ENCODE peak calls at places on chromosomes 6 and 20, in five cellular contexts. K is mucosa of descending colon; D is heart right ventricle; G is fibroblast of lung; T is CD8-positive, alpha-beta T cell. Q is an unnamed sample.

GRCh38 chr6:3876866-3877265 is 27.7 kb downstream of the FAM50B start:
- DNase-seq in T (no peak), D (no peak), G (no peak), K (no peak), Q (no peak)

GRCh38 chr20:45969712-45970634 is 2.0 kb downstream of the ZNF335 start:
- DNase-seq in K (no peak), D (no peak), T (no peak), G (peak; percentile 56), Q (peak; percentile 36)

GRCh38 chr6:169959129-169960002 is 207.9 kb downstream of the ERMARD start:
- DNase-seq in G (no peak), D (peak; percentile 14), K (peak; percentile 45), T (peak; percentile 42), Q (peak; percentile 71)

GRCh38 chr6:36443951-36444428 is 1.2 kb downstream of the KCTD20 start:
- DNase-seq in D (no peak), K (no peak), G (no peak), T (no peak), Q (no peak)

GRCh38 chr6:33927112-33927511 is 123.3 kb upstream of the MLN start:
- DNase-seq in G (no peak), T (no peak), D (no peak), K (no peak), Q (no peak)

GRCh38 chr20:15842872-15843271 is 730.4 kb downstream of the KIF16B start:
- DNase-seq in G (no peak), T (no peak), D (no peak), K (no peak), Q (no peak)

GRCh38 chr20:41221614-41222218 is 84.4 kb downstream of the PLCG1 start:
- DNase-seq in T (no peak), G (peak; percentile 11), D (no peak), K (no peak), Q (no peak)

GRCh38 chr6:19731286-19731685 is 105.9 kb upstream of the ID4 start:
- DNase-seq in T (no peak), K (no peak), G (peak; percentile 97), D (no peak), Q (no peak)

GRCh38 chr6:168480481-168480880 is 39.5 kb downstream of the SMOC2 start:
- DNase-seq in T (no peak), D (no peak), K (no peak), G (no peak), Q (no peak)

GRCh38 chr6:36933102-36933501 is 21.4 kb upstream of the PI16 start:
- DNase-seq in T (no peak), G (peak; percentile 61), D (no peak), K (no peak), Q (no peak)

GRCh38 chr6:19368511-19368910 is 468.7 kb upstream of the ID4 start:
- DNase-seq in T (no peak), K (no peak), G (peak; percentile 75), D (no peak), Q (no peak)

GRCh38 chr6:133873538-133873937 is 15.4 kb upstream of the TCF21 start:
- DNase-seq in T (no peak), G (no peak), K (no peak), D (no peak), Q (no peak)

GRCh38 chr20:42530855-42531674 is 658.6 kb downstream of the PTPRT start:
- DNase-seq in G (no peak), K (no peak), D (no peak), T (no peak), Q (no peak)

GRCh38 chr6:148760568-148761531 is 14.0 kb downstream of the UST start:
- DNase-seq in T (peak; percentile 32), K (peak; percentile 52), D (peak; percentile 62), G (peak; percentile 92), Q (peak; percentile 36)

GRCh38 chr20:48814633-48815032 is 13.2 kb downstream of the PREX1 start:
- DNase-seq in T (no peak), K (no peak), G (no peak), D (no peak), Q (no peak)

GRCh38 chr6:149200282-149200936 is 117.1 kb upstream of the TAB2 start:
- DNase-seq in K (no peak), T (no peak), D (no peak), G (no peak), Q (no peak)

GRCh38 chr6:66065313-66065712 is 358.3 kb upstream of the EYS start:
- DNase-seq in K (no peak), D (no peak), T (no peak), G (no peak), Q (no peak)

GRCh38 chr6:161031721-161032495 is 40.3 kb downstream of the MAP3K4 start:
- DNase-seq in G (peak; percentile 81), T (no peak), K (no peak), D (no peak), Q (no peak)

GRCh38 chr20:49909499-49910339 is 5.6 kb downstream of the SPATA2 start:
- DNase-seq in T (no peak), K (peak; percentile 83), D (peak; percentile 29), G (no peak), Q (peak; percentile 55)

GRCh38 chr20:32296874-32297420 is 19.5 kb downstream of the KIF3B start:
- DNase-seq in D (no peak), T (no peak), G (peak; percentile 17), K (no peak), Q (no peak)

GRCh38 chr6:11366934-11367637 is 134.6 kb upstream of the NEDD9 start:
- DNase-seq in K (no peak), D (no peak), T (no peak), G (peak; percentile 71), Q (no peak)

GRCh38 chr20:10137032-10137431 is 81.6 kb upstream of the SNAP25 start:
- DNase-seq in G (no peak), K (no peak), T (no peak), D (no peak), Q (no peak)

GRCh38 chr6:88548891-88549505 is 382.9 kb upstream of the CNR1 start:
- DNase-seq in G (no peak), T (no peak), K (no peak), D (no peak), Q (no peak)

GRCh38 chr6:168683621-168684020 is 242.6 kb downstream of the SMOC2 start:
- DNase-seq in G (no peak), T (no peak), K (no peak), D (no peak), Q (no peak)

GRCh38 chr6:151400473-151400872 is 9.1 kb upstream of the ZBTB2 start:
- DNase-seq in D (no peak), K (no peak), T (no peak), G (peak; percentile 74), Q (no peak)

GRCh38 chr6:56863366-56863765 is 91.5 kb upstream of the BEND6 start:
- DNase-seq in G (peak; percentile 74), D (no peak), K (no peak), T (no peak), Q (no peak)

GRCh38 chr20:63090682-63091571 is 84.2 kb upstream of the BHLHE23 start:
- DNase-seq in G (no peak), T (no peak), D (peak; percentile 3), K (peak; percentile 29), Q (no peak)

GRCh38 chr20:63857751-63858392 is 3.4 kb upstream of the ABHD16B start:
- DNase-seq in T (no peak), K (no peak), G (no peak), D (peak; percentile 53), Q (no peak)

GRCh38 chr20:62595491-62595890 is 46.8 kb upstream of the SLCO4A1 start:
- DNase-seq in T (no peak), D (peak; percentile 57), G (peak; percentile 67), K (peak; percentile 71), Q (no peak)

GRCh38 chr6:54083301-54083700 is 27.9 kb upstream of the MLIP start:
- DNase-seq in K (no peak), D (no peak), T (no peak), G (no peak), Q (no peak)
- H3K4me3 ChIP-seq in K (no peak overlapping the region), D (no peak overlapping the region), T (no peak overlapping the region), G (no peak overlapping the region), Q (no peak overlapping the region)

DNA sequence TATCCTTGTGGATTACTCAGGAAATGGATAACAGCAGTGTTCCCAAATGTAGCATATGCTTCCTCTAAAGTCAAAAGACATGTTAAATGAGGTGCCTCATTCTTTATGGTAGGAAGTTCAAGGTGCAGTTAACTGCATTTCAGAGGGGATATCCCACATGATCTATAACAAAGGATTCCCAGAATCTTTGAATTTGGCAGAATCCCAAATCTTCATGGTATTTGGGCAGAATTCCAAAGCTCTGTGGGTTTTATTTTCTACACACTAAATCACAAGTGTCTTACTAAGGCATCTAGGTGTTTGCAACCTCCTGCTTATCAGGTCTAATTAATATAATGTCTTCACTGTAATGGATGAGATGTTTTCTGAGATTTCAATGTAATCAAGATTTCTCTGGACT is 364.3 kb upstream of the MAN1A1 start:
- DNase-seq in K (no peak), G (peak; percentile 1), T (no peak), D (no peak), Q (no peak)
- TF ChIP-seq CTCF in K (no peak), G (no peak), T (no peak), D (no peak), Q (no peak)

DNA sequence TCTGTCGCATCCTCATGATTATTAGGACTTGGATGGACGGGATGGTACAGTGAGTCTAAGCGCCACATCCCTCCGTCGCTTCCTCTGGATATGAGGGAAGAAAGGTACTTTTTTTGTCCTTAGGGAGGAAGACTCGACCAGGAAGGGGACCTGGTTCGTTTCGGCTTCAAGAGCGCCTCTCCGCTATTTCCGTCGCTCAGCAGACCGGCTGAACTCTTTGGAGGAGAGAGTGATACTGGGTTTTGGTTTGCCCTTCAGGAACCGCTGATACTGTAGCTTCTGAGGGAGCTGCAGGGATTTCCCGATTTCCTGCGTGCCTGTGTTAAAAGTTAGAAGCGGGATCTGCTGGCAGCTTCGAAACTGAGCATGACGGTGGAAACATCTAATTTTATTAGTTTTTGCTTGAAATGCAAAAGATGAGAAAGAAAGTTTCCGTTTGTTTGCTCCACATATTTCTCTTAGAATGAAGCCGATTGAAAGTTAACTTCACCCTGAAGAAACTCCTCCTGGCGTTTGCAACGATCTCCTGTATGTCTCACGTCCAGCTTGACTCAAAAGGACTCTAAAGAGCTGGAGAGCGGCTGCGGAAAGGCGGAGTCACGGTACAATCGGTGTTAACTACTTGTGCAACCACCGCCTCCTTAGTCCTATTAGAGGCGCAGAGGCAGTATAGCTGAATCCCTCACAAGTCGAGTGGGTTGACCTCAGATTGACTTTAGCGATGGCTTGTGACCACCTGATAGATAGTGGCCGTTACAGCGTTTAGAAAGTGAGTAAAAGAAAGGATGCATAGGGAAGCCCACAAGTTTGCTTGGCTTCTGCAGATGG is 129.4 kb downstream of the TRIM27 start:
- DNase-seq in G (peak; percentile 44), T (no peak), D (no peak), K (no peak), Q (no peak)
- H3K4me3 ChIP-seq in G (peak overlapping the region; percentile 55), T (no peak overlapping the region), D (no peak overlapping the region), K (no peak overlapping the region), Q (no peak overlapping the region)

GRCh38 chr20:36574278-36575065 is 1.1 kb downstream of the TGIF2 start:
- DNase-seq in K (peak; percentile 67), D (peak; percentile 46), T (peak; percentile 17), G (peak; percentile 59), Q (peak; percentile 20)

GRCh38 chr20:36573103-36573797 is at the start of gene TGIF2:
- DNase-seq in D (peak; percentile 84), T (peak; percentile 90), K (peak; percentile 85), G (peak; percentile 85), Q (peak; percentile 81)

GRCh38 chr20:36575066-36575743 is 1.8 kb downstream of the TGIF2 start:
- DNase-seq in D (peak; percentile 46), G (peak; percentile 60), T (no peak), K (peak; percentile 52), Q (peak; percentile 75)

GRCh38 chr20:36572701-36573102 is 695 bp upstream of the TGIF2 start:
- DNase-seq in K (peak; percentile 39), D (no peak), G (peak; percentile 46), T (peak; percentile 47), Q (peak; percentile 7)

GRCh38 chr20:36573798-36574277 is 441 bp downstream of the TGIF2 start:
- DNase-seq in D (peak; percentile 47), T (no peak), G (no peak), K (peak; percentile 57), Q (peak; percentile 14)
- TF ChIP-seq CTCF in D (no peak), T (no peak), G (no peak), K (no peak), Q (no peak)